ENCODE peak calls at places on chromosomes 13 and 19, in four cellular contexts. Y, X, N and Z are unnamed samples.
A peak's percentile ranks its signal among the peaks of the same experiment; 100 is the strongest.

GRCh38 chr13:27201661-27202060 is 30.1 kb upstream of the USP12 start:
- DNase-seq in Y (no peak), X (peak; percentile 29), N (no peak), Z (no peak)

GRCh38 chr13:51769455-51770127 is 34.4 kb downstream of the DHRS12 start:
- DNase-seq in Y (peak; percentile 92), X (no peak), N (no peak), Z (no peak)

GRCh38 chr13:71877280-71877653 is 10.3 kb upstream of the DACH1 start:
- DNase-seq in Y (no peak), X (no peak), N (no peak), Z (no peak)

GRCh38 chr13:45269204-45269603 is 68.4 kb upstream of the KCTD4 start:
- DNase-seq in Y (no peak), X (no peak), N (no peak), Z (no peak)

GRCh38 chr13:66995366-66995663 is 234.8 kb downstream of the PCDH9 start:
- DNase-seq in Y (no peak), X (no peak), N (no peak), Z (no peak)

GRCh38 chr19:39110263-39110967 is 15.2 kb upstream of the PAK4 start:
- DNase-seq in Y (no peak), X (peak; percentile 62), N (no peak), Z (no peak)

GRCh38 chr13:33191425-33192221 is 93.9 kb downstream of the STARD13 start:
- DNase-seq in Y (no peak), X (peak; percentile 36), N (no peak), Z (no peak)

GRCh38 chr19:2391118-2391725 is 31.2 kb downstream of the TMPRSS9 start:
- DNase-seq in Y (no peak), X (peak; percentile 84), N (no peak), Z (no peak)

GRCh38 chr13:111632906-111633305 is 312.5 kb downstream of the TEX29 start:
- DNase-seq in Y (no peak), X (no peak), N (no peak), Z (no peak)

GRCh38 chr19:39405930-39406655 is 554 bp upstream of the ZFP36 start:
- DNase-seq in Y (no peak), X (peak; percentile 67), N (no peak), Z (no peak)

GRCh38 chr13:48156466-48156865 is 61.6 kb upstream of the MED4 start:
- DNase-seq in Y (no peak), X (no peak), N (no peak), Z (no peak)

GRCh38 chr19:49893135-49893534 is 3.6 kb downstream of the IL4I1 start:
- DNase-seq in Y (no peak), X (no peak), N (no peak), Z (no peak)

GRCh38 chr13:30038884-30039283 is 188.5 kb upstream of the UBL3 start:
- DNase-seq in Y (no peak), X (peak; percentile 84), N (no peak), Z (peak; percentile 87)

GRCh38 chr19:46016426-46017094 is 6.3 kb downstream of the PGLYRP1 start:
- DNase-seq in Y (peak; percentile 87), X (peak; percentile 91), N (no peak), Z (no peak)

GRCh38 chr13:71056581-71056980 is 810.4 kb downstream of the DACH1 start:
- DNase-seq in Y (no peak), X (no peak), N (no peak), Z (no peak)

GRCh38 chr19:33578697-33579096 is 43.1 kb upstream of the CHST8 start:
- DNase-seq in Y (no peak), X (no peak), N (no peak), Z (no peak)

GRCh38 chr13:114222461-114222968 is 12.2 kb upstream of the CDC16 start:
- DNase-seq in Y (no peak), X (no peak), N (no peak), Z (no peak)

GRCh38 chr19:1647664-1648155 is 4.7 kb downstream of the TCF3 start:
- DNase-seq in Y (no peak), X (no peak), N (no peak), Z (no peak)

GRCh38 chr19:54459282-54460229 is 4.0 kb downstream of the LENG9 start:
- DNase-seq in Y (no peak), X (peak; percentile 50), N (no peak), Z (no peak)

GRCh38 chr13:109816112-109816978 is 30.0 kb upstream of the IRS2 start:
- DNase-seq in Y (no peak), X (peak; percentile 20), N (no peak), Z (no peak)

GRCh38 chr19:14517840-14518505 is at the start of gene DNAJB1:
- DNase-seq in Y (peak; percentile 93), X (peak; percentile 92), N (no peak), Z (no peak)

GRCh38 chr19:51097166-51097736 is 11.0 kb downstream of the CTU1 start:
- DNase-seq in Y (no peak), X (peak; percentile 66), N (no peak), Z (no peak)

GRCh38 chr13:25699600-25699999 is 327.8 kb downstream of the ATP8A2 start:
- DNase-seq in Y (no peak), X (no peak), N (no peak), Z (no peak)

GRCh38 chr19:50780753-50781480 is 9.3 kb upstream of the ACP4 start:
- DNase-seq in Y (no peak), X (no peak), N (no peak), Z (no peak)

GRCh38 chr13:113904411-113904810 is 40.5 kb upstream of the GAS6 start:
- DNase-seq in Y (peak; percentile 75), X (peak; percentile 72), N (no peak), Z (no peak)

GRCh38 chr13:52788011-52788410 is 48.4 kb upstream of the CNMD start:
- DNase-seq in Y (no peak), X (no peak), N (no peak), Z (no peak)
- H3K4me3 ChIP-seq in Y (no peak overlapping the region), X (no peak overlapping the region), N (no peak overlapping the region), Z (no peak overlapping the region)

DNA sequence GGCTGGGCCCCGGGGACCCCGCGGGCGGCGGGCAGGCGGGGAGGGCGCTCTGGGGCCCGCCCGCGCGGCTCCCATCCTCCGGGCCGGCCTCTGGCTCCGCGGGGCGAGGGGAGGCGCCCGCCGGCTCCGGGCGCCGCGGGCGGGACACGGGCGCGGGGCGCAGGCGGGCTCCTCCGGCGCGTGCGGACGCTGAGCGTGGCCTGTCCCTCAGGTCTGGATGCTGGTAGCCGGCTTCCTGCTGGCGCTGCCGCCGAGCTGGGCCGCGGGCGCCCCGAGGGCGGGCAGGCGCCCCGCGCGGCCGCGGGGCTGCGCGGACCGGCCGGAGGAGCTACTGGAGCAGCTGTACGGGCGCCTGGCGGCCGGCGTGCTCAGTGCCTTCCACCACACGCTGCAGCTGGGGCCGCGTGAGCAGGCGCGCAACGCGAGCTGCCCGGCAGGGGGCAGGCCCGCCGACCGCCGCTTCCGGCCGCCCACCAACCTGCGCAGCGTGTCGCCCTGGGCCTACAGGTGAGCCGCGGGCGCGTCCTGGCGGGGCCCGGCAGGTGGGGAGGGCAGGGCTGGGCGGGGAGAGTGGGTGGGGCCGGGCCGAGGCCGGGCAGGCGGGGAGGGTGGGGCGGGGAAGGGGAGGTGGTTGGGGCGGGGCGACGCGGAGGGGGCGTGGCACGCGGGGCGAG is 423 bp downstream of the IL17D start:
- DNase-seq in Y (peak; percentile 81), X (peak; percentile 93), N (no peak), Z (no peak)
- H3K4me3 ChIP-seq in Y (peak overlapping the region; percentile 65), X (peak overlapping the region; percentile 40), N (peak overlapping the region; percentile 45), Z (peak overlapping the region; percentile 35)

GRCh38 chr19:37507167-37507464 is 377 bp downstream of the ZNF793 start:
- DNase-seq in Y (no peak), X (no peak), N (no peak), Z (no peak)
- H3K4me3 ChIP-seq in Y (peak overlapping the region; percentile 80), X (peak overlapping the region; percentile 91), N (peak overlapping the region; percentile 73), Z (peak overlapping the region; percentile 77)

GRCh38 chr19:11480927-11481776 is at the start of gene ELAVL3:
- DNase-seq in Y (no peak), X (no peak), N (no peak), Z (no peak)

GRCh38 chr19:11478167-11479089 is 2.4 kb downstream of the ELAVL3 start:
- DNase-seq in Y (no peak), X (no peak), N (no peak), Z (no peak)

GRCh38 chr19:11480081-11480926 is 542 bp downstream of the ELAVL3 start:
- DNase-seq in Y (no peak), X (no peak), N (no peak), Z (no peak)

GRCh38 chr19:11479090-11479469 is 1.8 kb downstream of the ELAVL3 start:
- DNase-seq in Y (no peak), X (no peak), N (no peak), Z (no peak)

GRCh38 chr19:11479470-11480080 is 1.3 kb downstream of the ELAVL3 start:
- DNase-seq in Y (no peak), X (peak; percentile 42), N (no peak), Z (no peak)
- H3K4me3 ChIP-seq in Y (no peak overlapping the region), X (no peak overlapping the region), N (no peak overlapping the region), Z (no peak overlapping the region)

GRCh38 chr19:4009990-4010807 is 2.7 kb downstream of the PIAS4 start:
- DNase-seq in Y (no peak), X (peak; percentile 24), N (no peak), Z (no peak)
- H3K4me3 ChIP-seq in Y (no peak overlapping the region), X (no peak overlapping the region), N (no peak overlapping the region), Z (no peak overlapping the region)

DNA sequence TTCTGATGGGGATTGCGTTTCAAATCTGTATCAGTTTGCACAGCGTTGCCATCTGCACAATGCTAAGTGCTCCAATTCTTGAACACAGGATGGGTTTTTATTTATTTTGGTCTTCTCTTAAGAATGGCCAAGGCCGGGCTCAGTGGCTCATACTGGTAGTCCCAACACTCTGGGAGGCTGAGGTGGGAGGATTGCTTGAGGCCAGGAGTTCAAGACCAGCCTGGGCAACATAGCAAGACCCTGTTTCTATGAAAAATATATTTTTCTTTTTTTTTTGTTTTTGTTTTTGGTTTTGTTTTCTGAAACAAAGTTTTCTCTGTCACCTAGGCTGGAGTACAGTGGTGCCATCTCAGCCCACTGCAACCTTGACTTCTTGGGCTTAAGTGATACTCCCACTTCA is 5.5 kb upstream of the YJEFN3 start:
- DNase-seq in Y (no peak), X (no peak), N (no peak), Z (no peak)
- H3K4me3 ChIP-seq in Y (no peak overlapping the region), X (no peak overlapping the region), N (no peak overlapping the region), Z (no peak overlapping the region)

DNA sequence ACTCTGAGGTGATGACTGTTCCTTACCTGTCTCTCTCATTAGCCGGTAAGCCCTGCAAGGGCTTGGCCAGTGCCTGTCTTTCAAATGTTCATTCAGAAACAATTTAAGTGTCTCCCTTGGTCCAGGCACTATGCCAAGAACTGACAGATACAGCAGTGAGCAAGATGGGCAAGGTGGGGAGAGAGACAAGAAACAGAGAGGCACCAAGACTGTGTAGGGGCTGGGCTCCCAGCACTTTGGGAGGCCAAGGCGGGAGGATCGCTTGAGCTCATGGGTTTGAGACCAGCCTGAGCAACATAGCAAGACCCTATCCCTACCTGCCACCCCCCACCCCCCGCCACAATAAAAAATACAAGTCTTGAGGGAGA is 1.3 kb upstream of the CCNE1 start:
- DNase-seq in Y (peak; percentile 55), X (peak; percentile 51), N (no peak), Z (no peak)
- H3K4me3 ChIP-seq in Y (no peak overlapping the region), X (no peak overlapping the region), N (no peak overlapping the region), Z (no peak overlapping the region)

DNA sequence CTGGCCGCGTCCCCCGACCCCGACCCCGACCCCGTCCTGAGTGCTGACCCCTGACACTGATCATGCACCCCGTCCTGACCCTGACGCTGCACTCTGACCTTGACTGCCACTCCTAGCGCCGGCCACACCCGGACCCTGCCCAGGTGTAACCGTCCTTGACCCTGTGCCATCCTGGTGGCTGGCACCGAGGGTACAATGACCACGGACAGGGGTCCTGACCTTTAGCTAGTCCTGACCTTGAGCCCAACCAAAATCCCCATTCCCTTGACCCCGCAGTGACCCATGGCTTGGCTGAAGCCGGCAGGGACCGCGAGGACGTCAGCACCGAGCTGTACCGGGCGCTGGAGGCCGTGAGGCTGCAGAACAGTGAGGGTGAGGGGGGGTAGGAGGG is 25.9 kb downstream of the CLEC4M start:
- DNase-seq in Y (no peak), X (no peak), N (no peak), Z (no peak)
- H3K4me3 ChIP-seq in Y (no peak overlapping the region), X (no peak overlapping the region), N (no peak overlapping the region), Z (no peak overlapping the region)

GRCh38 chr13:89923052-89923451 is 1424.4 kb upstream of the MIR17HG start:
- DNase-seq in Y (no peak), X (no peak), N (no peak), Z (no peak)
- H3K4me3 ChIP-seq in Y (no peak overlapping the region), X (no peak overlapping the region), N (no peak overlapping the region), Z (no peak overlapping the region)